ENCODE peak calls at places on chromosome 11, in seven cellular contexts. F, P, W, G, Y, B and A are unnamed samples.

GRCh38 chr11:130536106-130537040 is 87.9 kb downstream of the ADAMTS15 start:
- DNase-seq in B (peak; percentile 51), Y (no peak), G (no peak), P (no peak), W (no peak), F (no peak), A (no peak)

GRCh38 chr11:60923326-60923725 is 934 bp upstream of the TMEM132A start:
- DNase-seq in F (no peak), P (no peak), B (no peak), G (no peak), Y (no peak), W (no peak), A (no peak)

GRCh38 chr11:112200252-112200651 is 24.9 kb downstream of the BCO2 start:
- DNase-seq in Y (no peak), B (no peak), G (no peak), P (no peak), F (no peak), W (no peak), A (no peak)

GRCh38 chr11:125952973-125953372 is 7.1 kb downstream of the VSIG10L2 start:
- DNase-seq in W (no peak), P (no peak), F (no peak), Y (no peak), G (no peak), B (peak; percentile 37), A (no peak)

GRCh38 chr11:42996742-42997307 is 315.0 kb upstream of the API5 start:
- DNase-seq in G (no peak), Y (no peak), W (no peak), P (no peak), B (no peak), F (no peak), A (no peak)

GRCh38 chr11:83918471-83918870 is 632.3 kb upstream of the CCDC90B start:
- DNase-seq in W (no peak), G (no peak), Y (no peak), P (no peak), B (no peak), F (no peak), A (no peak)

GRCh38 chr11:26621147-26621546 is 49.1 kb upstream of the MUC15 start:
- DNase-seq in B (peak; percentile 37), Y (no peak), G (no peak), F (no peak), P (peak; percentile 16), W (no peak), A (no peak)

GRCh38 chr11:1375955-1376258 is 13.8 kb upstream of the BRSK2 start:
- DNase-seq in B (no peak), G (no peak), W (no peak), Y (no peak), P (no peak), F (no peak), A (no peak)

GRCh38 chr11:68756171-68756766 is 4.9 kb upstream of the TESMIN start:
- DNase-seq in W (no peak), Y (no peak), B (peak; percentile 55), P (no peak), G (no peak), F (no peak), A (no peak)

GRCh38 chr11:82183346-82183745 is 550.3 kb downstream of the FAM181B start:
- DNase-seq in F (no peak), G (no peak), P (no peak), W (no peak), Y (no peak), B (no peak), A (no peak)

GRCh38 chr11:130260080-130260627 is 54.6 kb downstream of the ZBTB44 start:
- DNase-seq in F (no peak), P (no peak), W (no peak), Y (no peak), G (no peak), B (no peak), A (no peak)

GRCh38 chr11:107999759-108000455 is 8.8 kb upstream of the CUL5 start:
- DNase-seq in P (peak; percentile 71), W (peak; percentile 85), Y (peak; percentile 74), F (peak; percentile 96), G (peak; percentile 56), B (peak; percentile 75), A (peak; percentile 72)
- TF ChIP-seq CTCF in P (peak; percentile 47), W (peak; percentile 75), Y (peak; percentile 81), F (peak; percentile 90), G (peak; percentile 72), B (peak; percentile 85), A (peak; percentile 88)

GRCh38 chr11:31646206-31646605 is 136.6 kb downstream of the ELP4 start:
- DNase-seq in Y (no peak), G (no peak), B (no peak), P (no peak), W (no peak), F (no peak), A (no peak)

GRCh38 chr11:31641477-31642062 is 132.0 kb downstream of the ELP4 start:
- DNase-seq in Y (peak; percentile 39), W (peak; percentile 74), G (no peak), B (peak; percentile 70), F (peak; percentile 86), P (peak; percentile 60), A (peak; percentile 4)

GRCh38 chr11:31640611-31641010 is 131.0 kb downstream of the ELP4 start:
- DNase-seq in G (no peak), F (peak; percentile 17), B (no peak), W (peak; percentile 39), Y (no peak), P (no peak), A (no peak)

GRCh38 chr11:31645747-31646146 is 136.2 kb downstream of the ELP4 start:
- DNase-seq in G (no peak), W (no peak), Y (peak; percentile 33), B (peak; percentile 86), F (no peak), P (peak; percentile 4), A (no peak)

GRCh38 chr11:31643831-31644230 is 134.3 kb downstream of the ELP4 start:
- DNase-seq in W (no peak), G (no peak), Y (no peak), P (no peak), F (no peak), B (peak; percentile 78), A (no peak)
- TF ChIP-seq EZH2phosphoT487 in W (no peak), G (no peak), Y (no peak), P (no peak), F (no peak), B (no peak), A (no peak)

GRCh38 chr11:13009476-13009920 is 382 bp downstream of the RASSF10 start:
- DNase-seq in F (no peak), Y (no peak), B (no peak), P (no peak), W (no peak), G (no peak), A (no peak)

GRCh38 chr11:13011366-13012036 is 2.4 kb downstream of the RASSF10 start:
- DNase-seq in W (no peak), F (no peak), G (no peak), P (no peak), B (no peak), Y (no peak), A (no peak)

GRCh38 chr11:13010737-13011342 is 1.7 kb downstream of the RASSF10 start:
- DNase-seq in F (peak; percentile 51), Y (no peak), W (peak; percentile 74), G (no peak), B (no peak), P (peak; percentile 34), A (no peak)

GRCh38 chr11:13008625-13009475 is at the start of gene RASSF10:
- DNase-seq in F (peak; percentile 94), G (peak; percentile 68), B (no peak), Y (no peak), W (peak; percentile 94), P (peak; percentile 88), A (no peak)

GRCh38 chr11:13009921-13010736 is 1.0 kb downstream of the RASSF10 start:
- DNase-seq in P (peak; percentile 52), F (peak; percentile 68), G (no peak), B (no peak), Y (no peak), W (peak; percentile 83), A (no peak)
- H3K4me3 ChIP-seq in P (peak overlapping the region; percentile 63), F (peak overlapping the region; percentile 70), G (no peak overlapping the region), B (no peak overlapping the region), Y (no peak overlapping the region), W (peak overlapping the region; percentile 54), A (no peak overlapping the region)

GRCh38 chr11:74262725-74263124 is 48.7 kb downstream of the P4HA3 start:
- DNase-seq in Y (no peak), G (no peak), B (no peak), W (no peak), P (no peak), F (no peak), A (no peak)

GRCh38 chr11:74253361-74253760 is 58.1 kb downstream of the P4HA3 start:
- DNase-seq in G (no peak), F (no peak), Y (no peak), P (no peak), B (no peak), W (no peak), A (no peak)

GRCh38 chr11:74256370-74257133 is 54.9 kb downstream of the P4HA3 start:
- DNase-seq in W (no peak), P (no peak), Y (no peak), B (no peak), G (no peak), F (no peak), A (no peak)

GRCh38 chr11:74255741-74256369 is 55.6 kb downstream of the P4HA3 start:
- DNase-seq in P (peak; percentile 77), G (peak; percentile 59), F (peak; percentile 71), B (peak; percentile 87), W (peak; percentile 66), Y (peak; percentile 29), A (peak; percentile 65)

DNA sequence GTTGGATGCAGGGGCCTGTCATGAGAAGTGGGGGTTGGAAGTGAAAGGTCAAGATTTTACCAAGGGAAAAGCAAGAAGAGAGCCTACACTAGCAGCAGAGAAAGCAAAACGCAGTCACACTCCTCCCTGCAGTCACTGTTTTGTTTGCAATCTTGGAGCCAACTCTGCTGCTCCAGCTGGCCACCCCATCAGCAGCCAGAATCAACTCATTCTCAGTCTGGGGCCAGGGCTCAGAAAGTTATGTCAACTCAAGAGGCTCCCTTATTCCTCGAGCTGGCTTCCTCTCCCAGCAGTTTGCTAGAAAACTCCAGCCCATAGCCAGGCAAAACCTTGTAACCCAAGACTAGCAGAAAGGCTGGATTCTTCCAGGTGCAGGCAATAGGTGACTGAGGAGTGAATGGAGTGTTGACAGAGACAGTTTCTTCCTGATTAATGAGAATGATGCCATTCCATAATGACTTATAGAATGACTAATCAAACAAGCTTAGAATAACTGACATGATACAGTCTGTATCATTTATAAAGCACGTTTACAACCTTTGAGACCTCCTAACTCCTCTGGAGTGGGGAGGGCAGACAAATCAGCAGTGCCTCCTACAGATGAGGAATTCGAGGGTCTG is 53.4 kb downstream of the P4HA3 start:
- DNase-seq in W (no peak), P (no peak), Y (no peak), F (no peak), G (no peak), B (peak; percentile 64), A (no peak)
- TF ChIP-seq CTCF in W (no peak), P (no peak), Y (no peak), F (no peak), G (no peak), B (no peak), A (no peak)

GRCh38 chr11:58330861-58331260 is 28.0 kb downstream of the OR5B17 start:
- DNase-seq in P (no peak), B (peak; percentile 42), W (no peak), F (no peak), G (no peak), Y (no peak), A (no peak)
- TF ChIP-seq EZH2phosphoT487 in P (no peak), B (no peak), W (no peak), F (no peak), G (no peak), Y (no peak), A (no peak)

GRCh38 chr11:124481365-124482323 is 36.1 kb upstream of the OR8B8 start:
- DNase-seq in W (peak; percentile 61), B (peak; percentile 57), P (peak; percentile 62), F (peak; percentile 65), Y (no peak), G (peak; percentile 54), A (peak; percentile 8)
- H3K4me3 ChIP-seq in W (peak overlapping the region; percentile 23), B (peak overlapping the region; percentile 57), P (peak overlapping the region; percentile 5), F (peak overlapping the region; percentile 5), Y (peak overlapping the region; percentile 32), G (peak overlapping the region; percentile 41), A (peak overlapping the region; percentile 4)